ENCODE peak calls at places on chromosome X, in seven cellular contexts. D is tibial artery; T is caudate nucleus; G is stimulated activated CD4-positive, alpha-beta T cell treated with anti-CD3 and anti-CD28 coated beads, Interleukin-4, amount 100 ng/mL, for 48 hours; M is fibroblast of the aortic adventitia; F is ascending aorta; S is HFF-Myc. E is an unnamed sample.
A peak's percentile ranks its signal among the peaks of the same experiment; 100 is the strongest.

GRCh38 chrX:148928803-148929202 is 428.4 kb downstream of the AFF2 start:
- DNase-seq in M (peak; percentile 26), T (no peak), F (no peak), G (no peak), S (no peak), D (no peak), E (no peak)

GRCh38 chrX:150870487-150871340 is 27.8 kb downstream of the CD99L2 start:
- DNase-seq in D (no peak), T (peak; percentile 2), G (no peak), S (no peak), F (no peak), M (no peak), E (no peak)

GRCh38 chrX:139831689-139832456 is 101.0 kb downstream of the ATP11C start:
- DNase-seq in F (no peak), G (no peak), S (peak; percentile 54), D (no peak), M (peak; percentile 83), T (no peak), E (no peak)

GRCh38 chrX:150664290-150664689 is 28.9 kb upstream of the MTMR1 start:
- DNase-seq in S (no peak), D (peak; percentile 66), T (peak; percentile 18), M (peak; percentile 2), F (peak; percentile 67), G (no peak), E (no peak)

GRCh38 chrX:118569676-118570075 is 74.1 kb downstream of the DOCK11 start:
- DNase-seq in S (no peak), T (no peak), F (no peak), G (peak; percentile 7), D (no peak), M (peak; percentile 18), E (no peak)

GRCh38 chrX:71664889-71665491 is 2.4 kb upstream of the LOC101059915 start:
- DNase-seq in S (no peak), D (no peak), T (no peak), M (peak; percentile 8), F (no peak), G (no peak), E (no peak)

GRCh38 chrX:73852022-73852421 is 289.0 kb downstream of the CHIC1 start:
- DNase-seq in D (no peak), T (no peak), G (no peak), M (no peak), F (no peak), S (no peak), E (no peak)

GRCh38 chrX:16466640-16467432 is 183.1 kb upstream of the S100G start:
- DNase-seq in G (no peak), T (no peak), M (no peak), S (no peak), F (no peak), D (no peak), E (no peak)

GRCh38 chrX:74506310-74507115 is 85.2 kb downstream of the SLC16A2 start:
- DNase-seq in S (no peak), M (no peak), T (no peak), G (no peak), D (no peak), F (no peak), E (no peak)

GRCh38 chrX:96112689-96113088 is 572.0 kb upstream of the DIAPH2 start:
- DNase-seq in D (no peak), S (no peak), M (no peak), T (no peak), G (no peak), F (no peak), E (no peak)

GRCh38 chrX:97704474-97704873 is 820.8 kb downstream of the RPA4 start:
- DNase-seq in D (no peak), M (no peak), F (no peak), T (no peak), G (no peak), S (no peak), E (no peak)

GRCh38 chrX:108230562-108230961 is 139.0 kb downstream of the ATG4A start:
- DNase-seq in T (no peak), G (no peak), S (no peak), M (no peak), F (no peak), D (no peak), E (no peak)

GRCh38 chrX:67787196-67787595 is 243.4 kb downstream of the AR start:
- DNase-seq in D (no peak), T (no peak), G (no peak), M (peak; percentile 8), S (peak; percentile 35), F (no peak), E (no peak)

GRCh38 chrX:148517191-148517590 is 16.8 kb downstream of the AFF2 start:
- DNase-seq in S (no peak), M (no peak), F (no peak), T (no peak), D (no peak), G (no peak), E (no peak)

E was measured in WTC11.